ENCODE peak calls at places on chromosomes 5 and 9, in nine cellular contexts. A, K, J, W, L, Z, O, B and Y are unnamed samples.

GRCh38 chr9:136997830-136998234 is 1.5 kb upstream of the CLIC3 start:
- DNase-seq in A (no peak), K (no peak), B (no peak), J (no peak), Z (peak), L (peak), O (no peak), W (no peak), Y (no peak)

GRCh38 chr5:160699301-160699700 is 152.7 kb downstream of the ATP10B start:
- DNase-seq in J (no peak), Z (no peak), K (no peak), L (no peak), W (no peak), B (no peak), O (no peak), A (no peak), Y (no peak)

GRCh38 chr9:35097573-35097972 is 1.2 kb upstream of the PIGO start:
- DNase-seq in W (no peak), B (no peak), K (no peak), L (no peak), J (no peak), O (no peak), Z (no peak), A (no peak), Y (no peak)

GRCh38 chr5:149837680-149838269 is 106.8 kb downstream of the PDE6A start:
- DNase-seq in B (no peak), Z (peak), L (peak), K (peak), O (peak), J (no peak), W (peak), A (peak), Y (peak)

GRCh38 chr9:104864675-104865104 is 63.3 kb downstream of the ABCA1 start:
- DNase-seq in W (no peak), K (no peak), L (no peak), A (no peak), J (no peak), Z (no peak), O (no peak), B (no peak), Y (no peak)

GRCh38 chr9:111937781-111938426 is 41.3 kb downstream of the UGCG start:
- DNase-seq in W (no peak), A (no peak), B (no peak), K (no peak), O (no peak), Z (peak), J (peak), L (peak), Y (no peak)

GRCh38 chr9:129040113-129040643 is 3.8 kb downstream of the MIGA2 start:
- DNase-seq in A (no peak), W (no peak), J (no peak), B (no peak), Z (no peak), O (no peak), K (no peak), L (no peak), Y (no peak)

GRCh38 chr9:89635007-89635742 is 30.4 kb downstream of the GADD45G start:
- DNase-seq in Z (peak), W (peak), O (peak), L (no peak), A (peak), J (peak), K (no peak), B (no peak), Y (no peak)

GRCh38 chr9:32603914-32604852 is 31.2 kb upstream of the NDUFB6 start:
- DNase-seq in Z (no peak), L (no peak), J (no peak), K (no peak), O (no peak), A (peak), B (no peak), W (no peak), Y (no peak)

GRCh38 chr9:126301985-126302603 is 24.5 kb upstream of the MVB12B start:
- DNase-seq in O (peak), W (peak), A (peak), Z (peak), L (peak), B (no peak), J (no peak), K (peak), Y (no peak)

GRCh38 chr5:8682381-8682780 is 813.4 kb downstream of the MTRR start:
- DNase-seq in A (no peak), J (no peak), L (no peak), W (no peak), O (no peak), B (no peak), Z (no peak), K (no peak), Y (no peak)

DNA sequence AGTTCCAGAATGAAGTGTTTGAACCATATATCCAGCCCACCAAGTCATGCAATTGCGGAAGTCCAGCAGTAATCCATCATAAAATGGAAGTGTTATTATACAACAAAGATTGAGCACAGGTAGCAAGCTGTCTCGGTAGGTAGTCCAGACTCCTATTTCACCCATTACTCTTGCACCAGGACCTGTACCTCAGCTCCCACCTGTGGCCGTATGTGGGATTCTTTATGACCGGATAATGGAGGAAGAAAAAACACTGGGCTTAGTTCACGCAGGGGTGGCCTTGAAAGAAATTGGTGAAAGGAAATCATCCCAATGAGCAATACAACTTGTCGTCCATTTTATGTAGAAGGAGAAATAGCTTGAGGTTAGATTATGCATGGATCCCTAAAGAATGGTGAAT is 216.3 kb downstream of the ESM1 start:
- DNase-seq in K (peak), O (no peak), L (no peak), J (no peak), B (no peak), W (no peak), A (no peak), Z (no peak), Y (no peak)
- TF ChIP-seq CTCF in K (peak), O (no peak), L (no peak), J (no peak), B (no peak), W (peak), A (no peak), Z (no peak), Y (no peak)

DNA sequence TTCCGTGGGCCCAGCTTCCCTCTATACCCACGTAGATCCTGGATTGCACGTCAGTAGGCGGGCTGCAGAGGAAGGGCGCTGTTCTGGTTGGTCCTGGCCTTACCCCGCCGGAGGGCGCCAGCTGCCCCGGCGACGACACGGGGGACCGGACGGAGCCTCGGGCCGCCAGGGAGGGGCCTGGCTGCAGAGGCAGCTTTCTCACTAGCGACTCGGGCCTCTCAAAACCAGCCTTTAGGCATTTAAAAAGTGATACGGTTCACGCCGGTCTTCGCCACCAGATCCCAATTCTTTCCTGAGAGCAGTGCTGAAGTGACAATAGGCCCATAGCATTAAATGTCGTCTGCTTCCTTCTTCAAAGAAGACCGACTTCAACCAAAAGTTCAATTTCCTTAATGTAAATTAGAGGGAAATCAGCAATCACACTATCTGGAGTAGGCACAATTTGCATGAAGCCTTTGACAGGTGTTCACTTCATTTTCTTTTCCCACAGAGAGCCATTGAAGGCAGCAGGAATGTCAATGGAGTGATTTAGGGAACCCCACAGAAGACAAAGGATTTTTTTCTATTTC is 17.6 kb upstream of the UBE2D2 start:
- DNase-seq in K (peak), J (peak), A (no peak), B (peak), O (peak), Z (peak), L (peak), W (peak), Y (peak)
- TF ChIP-seq CTCF in K (peak), J (peak), A (no peak), B (peak), O (peak), Z (no peak), L (peak), W (no peak), Y (no peak)

DNA sequence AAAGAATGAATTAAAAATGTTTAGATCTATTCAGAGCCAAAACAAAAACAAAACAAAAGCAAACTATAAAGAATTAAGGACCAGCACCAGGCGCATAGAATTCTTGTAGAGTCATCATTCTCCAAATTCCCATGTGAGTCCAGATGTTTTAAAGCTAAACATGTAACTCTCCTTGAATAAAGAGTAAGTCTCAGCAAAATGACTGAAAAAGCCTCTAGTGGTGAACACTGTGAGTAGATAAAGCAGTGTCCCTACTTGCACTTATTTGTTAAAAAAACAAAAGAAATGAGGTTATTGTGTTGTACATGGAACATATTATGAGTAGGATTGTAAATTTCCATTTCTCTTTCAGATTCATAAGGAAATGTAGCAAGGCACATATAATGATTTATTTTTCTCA is 44.0 kb downstream of the NNT start:
- DNase-seq in O (no peak), A (no peak), Z (no peak), K (no peak), W (no peak), L (no peak), B (no peak), J (no peak), Y (no peak)
- TF ChIP-seq CTCF in O (no peak), A (no peak), Z (no peak), K (peak), W (no peak), L (no peak), B (no peak), J (no peak), Y (no peak)

DNA sequence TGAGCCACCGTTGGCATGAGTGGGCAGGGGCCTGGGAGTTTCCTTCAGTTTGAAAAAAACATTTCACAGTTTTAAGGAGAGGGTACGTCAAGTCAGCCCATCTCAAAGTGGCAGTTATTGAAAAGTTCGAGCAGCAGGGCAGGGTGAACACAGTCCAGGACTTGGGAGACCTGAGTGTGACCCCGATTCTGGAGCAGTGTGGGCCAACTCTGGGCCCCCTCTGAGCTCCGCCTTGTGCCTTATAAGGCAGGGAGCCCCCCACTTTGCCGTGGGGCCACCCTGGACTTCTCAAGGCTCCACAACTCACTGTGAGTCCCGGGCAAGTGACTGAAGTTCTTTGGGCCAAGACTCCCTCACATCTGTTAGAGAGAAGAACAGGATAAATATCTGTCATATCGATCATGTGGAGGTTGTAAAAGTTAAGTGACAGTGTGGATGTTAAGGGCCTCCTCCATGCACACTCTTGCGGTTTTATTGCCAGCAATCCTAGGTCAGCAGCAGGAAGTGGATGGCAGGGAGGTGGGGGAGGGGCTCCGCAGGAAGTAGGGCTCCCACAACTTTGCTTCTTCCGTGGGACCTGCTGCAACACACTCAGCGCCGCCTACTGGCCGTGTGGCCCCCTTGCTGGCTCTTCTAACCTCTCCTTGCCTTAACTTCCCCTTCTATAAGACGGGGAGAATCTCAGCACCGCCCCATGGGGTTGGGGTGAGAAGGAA is 38.4 kb downstream of the HRH2 start:
- DNase-seq in L (peak), Z (peak), B (no peak), J (peak), A (no peak), K (peak), W (peak), O (peak), Y (no peak)
- TF ChIP-seq CTCF in L (peak), Z (peak), B (peak), J (peak), A (no peak), K (peak), W (peak), O (peak), Y (no peak)

GRCh38 chr5:143016777-143017374 is 246.7 kb downstream of the ARHGAP26 start:
- DNase-seq in W (no peak), O (no peak), A (peak), B (no peak), L (peak), Z (peak), J (no peak), K (peak), Y (no peak)
- TF ChIP-seq CTCF in W (no peak), O (peak), A (peak), B (peak), L (peak), Z (no peak), J (peak), K (peak), Y (peak)

GRCh38 chr5:165227515-165227914 is 1722.1 kb downstream of the MAT2B start:
- DNase-seq in L (no peak), B (no peak), O (no peak), J (no peak), Z (no peak), K (no peak), W (peak), A (no peak), Y (no peak)
- TF ChIP-seq CTCF in L (no peak), B (no peak), O (no peak), J (no peak), Z (no peak), K (peak), W (no peak), A (no peak), Y (no peak)